ENCODE peak calls at places on chromosomes 13 and 19, in five cellular contexts. One of them, this sample, is unnamed.

GRCh38 chr19:2329162-2329505 is 650 bp downstream of the SPPL2B start:
- DNase-seq in astrocyte of the hippocampus: no peak
- DNase-seq in AG09319: no peak
- DNase-seq in tibial nerve: no peak
- DNase-seq in HT1080: no peak
- DNase-seq in this sample: no peak

GRCh38 chr19:7658219-7658686 is 10.6 kb upstream of the RETN start:
- DNase-seq in astrocyte of the hippocampus: no peak
- DNase-seq in AG09319: no peak
- DNase-seq in tibial nerve: no peak
- DNase-seq in HT1080: no peak
- DNase-seq in this sample: peak; percentile 81

GRCh38 chr19:342801-343421 is 1.7 kb downstream of the MIER2 start:
- DNase-seq in astrocyte of the hippocampus: peak; percentile 89
- DNase-seq in AG09319: peak; percentile 38
- DNase-seq in tibial nerve: peak; percentile 23
- DNase-seq in HT1080: peak; percentile 82
- DNase-seq in this sample: peak; percentile 99

GRCh38 chr13:22357132-22357531 is 686.3 kb downstream of the FGF9 start:
- DNase-seq in astrocyte of the hippocampus: peak; percentile 18
- DNase-seq in AG09319: no peak
- DNase-seq in tibial nerve: no peak
- DNase-seq in HT1080: peak; percentile 64
- DNase-seq in this sample: no peak

GRCh38 chr13:99214691-99215090 is 14.0 kb downstream of the UBAC2 start:
- DNase-seq in astrocyte of the hippocampus: no peak
- DNase-seq in AG09319: no peak
- DNase-seq in tibial nerve: no peak
- DNase-seq in HT1080: no peak
- DNase-seq in this sample: no peak

GRCh38 chr19:4456566-4456842 is 1.1 kb downstream of the UBXN6 start:
- DNase-seq in astrocyte of the hippocampus: peak; percentile 74
- DNase-seq in AG09319: no peak
- DNase-seq in tibial nerve: no peak
- DNase-seq in HT1080: peak; percentile 35
- DNase-seq in this sample: peak; percentile 96

GRCh38 chr19:55486971-55487883 is 1.0 kb upstream of the SSC5D start:
- DNase-seq in astrocyte of the hippocampus: peak; percentile 97
- DNase-seq in AG09319: peak; percentile 94
- DNase-seq in tibial nerve: peak; percentile 57
- DNase-seq in HT1080: peak; percentile 69
- DNase-seq in this sample: peak; percentile 100

GRCh38 chr19:4647676-4648644 is 8.6 kb downstream of the TNFAIP8L1 start:
- DNase-seq in astrocyte of the hippocampus: no peak
- DNase-seq in AG09319: no peak
- DNase-seq in tibial nerve: peak; percentile 54
- DNase-seq in HT1080: no peak
- DNase-seq in this sample: peak; percentile 97

GRCh38 chr13:21934309-21934708 is 263.4 kb downstream of the FGF9 start:
- DNase-seq in astrocyte of the hippocampus: no peak
- DNase-seq in AG09319: no peak
- DNase-seq in tibial nerve: no peak
- DNase-seq in HT1080: no peak
- DNase-seq in this sample: no peak